ENCODE peak calls at places on chromosomes 13 and 19, in four cellular contexts. P is GOT3; N is activated CD4-positive, alpha-beta T cell treated with anti-CD3 and anti-CD28 coated beads, Interleukin-2, amount 50 U/mL, for 24 hours; O is ureter. S is an unnamed sample.

GRCh38 chr13:112619730-112620639 is 32.0 kb upstream of the TUBGCP3 start:
- DNase-seq in N (no peak), P (no peak), O (no peak), S (no peak)

GRCh38 chr13:40152145-40152544 is 496.7 kb downstream of the COG6 start:
- DNase-seq in P (no peak), O (no peak), N (no peak), S (no peak)

GRCh38 chr19:18856385-18857126 is 24.8 kb downstream of the UPF1 start:
- DNase-seq in N (no peak), O (no peak), P (no peak), S (no peak)

GRCh38 chr19:42178791-42179500 is 38.5 kb downstream of the DEDD2 start:
- DNase-seq in P (no peak), N (no peak), O (no peak), S (no peak)

GRCh38 chr13:51643882-51644281 is 59.6 kb downstream of the WDFY2 start:
- DNase-seq in N (no peak), P (no peak), O (no peak), S (no peak)

GRCh38 chr13:66665991-66666390 is 564.1 kb downstream of the PCDH9 start:
- DNase-seq in O (no peak), N (no peak), P (peak), S (no peak)

GRCh38 chr13:95652821-95653220 is 8.3 kb upstream of the DZIP1 start:
- DNase-seq in P (no peak), O (no peak), N (no peak), S (no peak)

GRCh38 chr13:75867718-75868117 is 231.6 kb downstream of the LMO7 start:
- DNase-seq in N (no peak), P (no peak), O (no peak), S (no peak)

GRCh38 chr13:48730971-48731658 is 77.4 kb downstream of the CYSLTR2 start:
- DNase-seq in P (no peak), O (no peak), N (no peak), S (no peak)

GRCh38 chr19:40550951-40551350 is 25.7 kb upstream of the SHKBP1 start:
- DNase-seq in O (no peak), P (no peak), N (no peak), S (no peak)

GRCh38 chr19:55373993-55374757 is 2.5 kb upstream of the TMEM190 start:
- DNase-seq in P (no peak), N (no peak), O (no peak), S (no peak)

GRCh38 chr13:114130131-114130707 is 2.2 kb downstream of the RASA3 start:
- DNase-seq in N (no peak), P (no peak), O (no peak), S (no peak)

GRCh38 chr19:8208119-8208709 is 956 bp upstream of the CERS4 start:
- DNase-seq in O (no peak), P (no peak), N (no peak), S (no peak)

GRCh38 chr19:16628984-16629691 is 1.1 kb upstream of the MED26 start:
- DNase-seq in P (no peak), O (no peak), N (no peak), S (peak)

GRCh38 chr19:28836366-28836765 is 376.6 kb downstream of the UQCRFS1 start:
- DNase-seq in O (no peak), P (no peak), N (no peak), S (no peak)

GRCh38 chr13:31945202-31945978 is 86.2 kb upstream of the FRY start:
- DNase-seq in P (no peak), O (peak), N (no peak), S (peak)

GRCh38 chr13:49444517-49445395 is 682 bp downstream of the SETDB2 start:
- DNase-seq in N (no peak), P (no peak), O (peak), S (no peak)

GRCh38 chr13:104011505-104012270 is 945.5 kb upstream of the SLC10A2 start:
- DNase-seq in N (no peak), P (no peak), O (no peak), S (no peak)

GRCh38 chr19:18397242-18398202 is at the start of gene LRRC25:
- DNase-seq in P (no peak), N (no peak), O (no peak), S (peak)

GRCh38 chr13:51370116-51370515 is 30.6 kb downstream of the SERPINE3 start:
- DNase-seq in N (no peak), O (no peak), P (no peak), S (no peak)

GRCh38 chr19:3398114-3398899 is 31.9 kb downstream of the NFIC start:
- DNase-seq in P (no peak), N (no peak), O (peak), S (peak)

GRCh38 chr19:33524024-33524664 is 2.6 kb upstream of the PEPD start:
- DNase-seq in O (no peak), P (no peak), N (no peak), S (no peak)

GRCh38 chr13:26971990-26972888 is 199.4 kb downstream of the USP12 start:
- DNase-seq in N (no peak), P (no peak), O (no peak), S (no peak)

S was measured in tibial artery.